ENCODE peak calls at places on chromosomes 11 and 22, in four cellular contexts. G is HL-60, Q is K562, X is GM12878. A is an unnamed sample.

GRCh38 chr11:111555255-111555654 is 14.7 kb downstream of the LAYN start:
- DNase-seq in Q (no peak), X (no peak), G (no peak), A (no peak)

GRCh38 chr11:35065566-35065965 is 73.4 kb upstream of the CD44 start:
- DNase-seq in Q (no peak), G (no peak), X (no peak), A (no peak)

GRCh38 chr11:76588455-76589325 is 81.9 kb downstream of the LRRC32 start:
- DNase-seq in X (no peak), G (peak; percentile 10), Q (no peak), A (no peak)

GRCh38 chr22:43867839-43868652 is 5.7 kb upstream of the SULT4A1 start:
- DNase-seq in G (peak; percentile 16), Q (peak; percentile 55), X (no peak), A (no peak)

GRCh38 chr11:113618360-113618759 is 87.7 kb downstream of the TMPRSS5 start:
- DNase-seq in X (no peak), G (no peak), Q (no peak), A (no peak)

GRCh38 chr11:121467965-121468364 is 15.2 kb upstream of the SORL1-AS1 start:
- DNase-seq in Q (no peak), G (no peak), X (peak; percentile 90), A (no peak)

GRCh38 chr22:38843716-38844660 is at the start of gene NPTXR:
- DNase-seq in Q (peak; percentile 83), G (no peak), X (no peak), A (peak; percentile 51)

GRCh38 chr11:45390407-45390806 is 104.3 kb upstream of the SYT13 start:
- DNase-seq in X (no peak), G (no peak), Q (no peak), A (no peak)

GRCh38 chr22:44847380-44847779 is 95.0 kb downstream of the ARHGAP8 start:
- DNase-seq in X (no peak), Q (no peak), G (no peak), A (no peak)

GRCh38 chr11:113906038-113906437 is 1.4 kb downstream of the HTR3B start:
- DNase-seq in Q (no peak), X (no peak), G (no peak), A (no peak)

GRCh38 chr11:2719831-2720603 is 20.2 kb upstream of the KCNQ1OT1 start:
- DNase-seq in Q (no peak), X (no peak), G (no peak), A (no peak)

GRCh38 chr11:130477646-130478203 is 29.3 kb downstream of the ADAMTS15 start:
- DNase-seq in Q (no peak), G (no peak), X (no peak), A (no peak)

GRCh38 chr11:61927501-61927900 is 10.1 kb upstream of the RAB3IL1 start:
- DNase-seq in Q (no peak), X (no peak), G (no peak), A (no peak)

GRCh38 chr22:37270928-37271650 is 11.2 kb upstream of the CYTH4 start:
- DNase-seq in X (no peak), Q (no peak), G (no peak), A (no peak)

GRCh38 chr11:84476581-84476980 is 1150.6 kb downstream of the DLG2 start:
- DNase-seq in G (no peak), Q (no peak), X (no peak), A (no peak)

GRCh38 chr11:67345949-67346819 is 7.2 kb downstream of the POLD4 start:
- DNase-seq in G (no peak), Q (no peak), X (peak; percentile 24), A (no peak)

GRCh38 chr11:10838906-10839305 is 18.9 kb downstream of the ZBED5 start:
- DNase-seq in X (no peak), Q (no peak), G (no peak), A (no peak)

GRCh38 chr11:105968021-105968697 is 53.9 kb downstream of the MSANTD4 start:
- DNase-seq in G (no peak), X (no peak), Q (no peak), A (no peak)

GRCh38 chr22:50696799-50697561 is 24.4 kb downstream of the SHANK3 start:
- DNase-seq in Q (peak; percentile 55), G (no peak), X (no peak), A (no peak)

GRCh38 chr11:76750067-76750466 is 33.1 kb upstream of the TSKU start:
- DNase-seq in Q (no peak), X (no peak), G (no peak), A (no peak)

GRCh38 chr11:68528630-68529029 is 68.1 kb downstream of the PPP6R3 start:
- DNase-seq in X (no peak), Q (no peak), G (no peak), A (no peak)

GRCh38 chr11:10881892-10882291 is 24.0 kb upstream of the ZBED5 start:
- DNase-seq in X (no peak), Q (no peak), G (no peak), A (no peak)

GRCh38 chr11:119470316-119471266 is 47.6 kb upstream of the THY1 start:
- DNase-seq in X (no peak), Q (no peak), G (no peak), A (no peak)

GRCh38 chr11:9344046-9344680 is 29.8 kb upstream of the TMEM41B start:
- DNase-seq in X (no peak), Q (no peak), G (no peak), A (no peak)

GRCh38 chr22:25942989-25943411 is 201.0 kb downstream of the MYO18B start:
- DNase-seq in G (no peak), Q (no peak), X (no peak), A (no peak)

GRCh38 chr22:25942126-25942988 is 200.4 kb downstream of the MYO18B start:
- DNase-seq in Q (no peak), X (no peak), G (no peak), A (no peak)

GRCh38 chr22:25940479-25940878 is 198.5 kb downstream of the MYO18B start:
- DNase-seq in Q (no peak), X (no peak), G (no peak), A (no peak)

GRCh38 chr22:25941365-25941960 is 199.5 kb downstream of the MYO18B start:
- DNase-seq in G (no peak), Q (no peak), X (no peak), A (no peak)

DNA sequence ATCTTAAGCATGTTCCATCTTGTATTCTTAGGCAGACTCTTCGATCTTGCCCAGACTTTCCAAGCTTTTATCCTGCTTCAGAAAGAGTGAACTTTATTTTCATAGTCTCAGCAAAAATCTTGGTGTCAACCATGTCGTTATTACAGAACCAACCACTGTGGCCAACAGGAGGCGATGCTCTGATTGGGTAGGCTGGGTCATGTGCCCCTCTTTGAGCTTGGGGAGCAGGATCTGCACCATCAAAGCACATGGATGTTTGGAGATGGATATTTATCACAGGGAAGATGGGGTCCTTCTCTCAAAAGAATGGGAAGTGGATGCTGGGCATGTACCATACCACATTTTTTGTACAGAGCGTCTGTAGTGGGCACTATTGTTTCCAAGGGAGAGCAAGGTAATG is 197.4 kb downstream of the MYO18B start:
- DNase-seq in Q (no peak), G (no peak), X (no peak), A (no peak)
- TF ChIP-seq SPI1 in Q (no peak), G (no peak), X (no peak), A (no peak)

DNA sequence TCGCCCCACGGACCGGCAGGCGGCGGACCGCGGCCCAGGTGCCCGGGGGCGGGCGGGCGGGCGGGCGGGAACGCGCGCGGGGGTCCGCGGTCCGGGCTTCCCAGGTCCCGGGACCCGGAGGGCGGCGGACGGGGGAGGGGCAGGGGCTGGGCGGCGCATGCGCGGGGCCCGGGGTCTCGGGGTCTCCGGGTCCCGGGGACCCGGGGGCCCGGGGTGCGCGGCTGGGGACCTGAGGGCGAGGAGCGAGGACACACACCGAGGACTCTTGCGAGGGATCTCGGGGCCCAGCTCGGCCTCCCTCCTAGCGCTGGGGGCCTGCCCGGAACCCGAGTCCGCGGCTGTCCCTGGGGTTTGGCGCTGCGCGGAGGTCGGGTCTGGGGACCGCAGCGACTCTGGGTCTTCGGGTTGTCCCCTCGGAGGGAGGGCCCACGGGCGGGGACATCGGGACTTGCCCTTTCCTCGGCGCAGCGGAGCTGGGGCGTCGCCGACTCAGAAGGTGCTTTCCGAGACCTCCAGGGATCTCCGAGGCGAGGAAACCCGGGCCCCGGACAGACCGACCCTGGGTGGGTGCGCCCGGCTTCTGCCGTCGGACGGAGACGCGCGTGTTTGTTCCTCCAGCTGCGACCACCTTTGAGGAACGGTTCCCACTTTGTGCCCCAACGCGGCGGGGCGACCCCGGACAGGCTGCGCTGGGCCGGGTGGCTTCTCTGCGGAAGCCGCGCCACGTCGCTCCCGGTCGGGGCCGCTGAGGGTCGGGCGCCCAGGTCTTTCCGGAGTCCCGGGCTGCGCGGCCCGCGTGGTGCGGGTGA is 493 bp downstream of the PPARA start:
- DNase-seq in G (no peak), Q (peak; percentile 87), X (no peak), A (peak; percentile 74)
- TF ChIP-seq SPI1 in G (no peak), Q (no peak), X (no peak), A (no peak)

DNA sequence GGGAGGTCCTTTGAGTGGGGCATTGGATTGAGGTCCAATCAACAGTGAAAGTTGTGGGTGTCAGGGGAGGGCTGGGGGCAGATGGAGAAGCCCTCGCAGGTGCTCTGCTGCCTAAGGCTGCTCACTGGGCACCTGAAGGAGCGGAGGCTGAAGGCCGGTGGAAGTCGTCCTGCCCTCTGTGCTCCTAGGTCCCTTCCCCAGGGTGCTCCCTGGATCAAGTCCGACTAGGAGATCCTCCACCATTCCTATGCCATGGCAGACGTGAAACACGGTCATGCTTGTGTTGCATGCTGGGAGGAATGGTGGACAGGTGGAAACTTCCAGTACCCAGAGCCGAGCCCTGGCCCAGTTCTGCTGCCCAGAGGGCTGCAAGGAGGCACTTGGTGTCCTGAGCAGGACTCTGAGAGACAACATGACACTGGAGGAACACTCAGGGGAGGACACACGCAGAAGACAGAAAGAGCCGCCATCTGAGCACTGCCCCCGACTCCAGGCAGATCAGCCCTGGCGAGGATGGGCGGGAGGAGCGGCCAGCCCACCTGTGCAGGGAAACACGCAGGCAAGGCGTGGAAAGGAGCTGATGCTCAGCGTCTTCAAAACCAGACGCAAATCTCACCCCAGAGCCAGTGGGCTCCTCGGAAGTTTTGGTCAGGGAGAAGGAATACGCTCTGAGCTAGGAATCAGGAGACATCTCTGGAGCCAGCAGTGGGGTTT is 786.8 kb downstream of the BRD1 start:
- DNase-seq in G (no peak), X (no peak), Q (no peak), A (no peak)
- TF ChIP-seq SPI1 in G (no peak), X (no peak), Q (no peak), A (no peak)

GRCh38 chr11:71418643-71419042 is 29.6 kb downstream of the DHCR7 start:
- DNase-seq in X (peak; percentile 55), Q (no peak), G (no peak), A (peak; percentile 57)
- TF ChIP-seq SPI1 in X (no peak), Q (no peak), G (no peak), A (no peak)

DNA sequence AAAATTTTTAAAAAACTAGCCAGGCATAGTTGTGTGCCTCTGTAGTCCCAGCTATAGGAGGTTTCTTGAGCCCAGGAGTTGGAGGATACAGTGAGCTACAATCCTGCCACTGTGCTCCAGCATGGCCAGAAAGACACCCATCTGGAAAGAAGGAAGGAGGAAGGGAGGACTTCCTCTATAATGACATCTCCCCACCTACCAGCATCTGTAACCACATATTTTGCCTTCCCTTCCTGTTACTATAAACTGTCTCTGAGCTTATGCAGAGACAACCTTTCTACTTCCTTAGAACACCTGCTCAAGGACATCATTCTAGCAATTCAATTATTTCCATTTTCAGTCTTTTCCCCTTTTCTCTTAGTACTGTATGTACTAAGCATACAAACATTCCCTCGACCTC is 2.2 kb upstream of the NUP160 start:
- DNase-seq in X (no peak), G (no peak), Q (no peak), A (no peak)
- TF ChIP-seq SPI1 in X (peak; percentile 64), G (peak; percentile 89), Q (peak; percentile 33), A (peak; percentile 82)

A was measured in GM12891.